ENCODE peak calls at places on chromosome 15, in ten cellular contexts. One of them, this sample, is unnamed.
A peak's percentile ranks its signal among the peaks of the same experiment; 100 is the strongest.

GRCh38 chr15:33021806-33022389 is 172.6 kb downstream of the FMN1 start:
- DNase-seq in neural crest cell: no peak
- DNase-seq in renal cortical epithelial cell: peak; percentile 63
- DNase-seq in activated CD8-positive, alpha-beta memory T cell treated with anti-CD3 and anti-CD28 coated beads, Interleukin-2, amount 10 ng/mL, durations not matched to agents 7 days and 5 days: no peak
- DNase-seq in progenitor cell of endocrine pancreas: no peak
- DNase-seq in ecto neural progenitor cell: no peak
- DNase-seq in iPS-NIHi11: peak; percentile 77
- DNase-seq in HS-27A: no peak
- DNase-seq in stimulated activated CD8-positive, alpha-beta memory T cell treated with anti-CD3 and anti-CD28 coated beads, Interleukin-7, amount 100 ng/mL, for 4 hours: no peak
- DNase-seq in amniotic stem cell: peak; percentile 56
- DNase-seq in this sample: no peak

GRCh38 chr15:40160689-40161688 is at the start of gene BUB1B:
- DNase-seq in neural crest cell: peak; percentile 94
- DNase-seq in renal cortical epithelial cell: peak; percentile 92
- DNase-seq in activated CD8-positive, alpha-beta memory T cell treated with anti-CD3 and anti-CD28 coated beads, Interleukin-2, amount 10 ng/mL, durations not matched to agents 7 days and 5 days: peak; percentile 97
- DNase-seq in progenitor cell of endocrine pancreas: peak; percentile 85
- DNase-seq in ecto neural progenitor cell: peak; percentile 96
- DNase-seq in iPS-NIHi11: peak; percentile 96
- DNase-seq in HS-27A: peak; percentile 86
- DNase-seq in stimulated activated CD8-positive, alpha-beta memory T cell treated with anti-CD3 and anti-CD28 coated beads, Interleukin-7, amount 100 ng/mL, for 4 hours: peak; percentile 82
- DNase-seq in amniotic stem cell: peak; percentile 86
- DNase-seq in this sample: peak; percentile 94

GRCh38 chr15:73346735-73347312 is 21.9 kb downstream of the HCN4 start:
- DNase-seq in neural crest cell: peak; percentile 57
- DNase-seq in renal cortical epithelial cell: peak; percentile 31
- DNase-seq in activated CD8-positive, alpha-beta memory T cell treated with anti-CD3 and anti-CD28 coated beads, Interleukin-2, amount 10 ng/mL, durations not matched to agents 7 days and 5 days: peak; percentile 76
- DNase-seq in progenitor cell of endocrine pancreas: peak; percentile 81
- DNase-seq in ecto neural progenitor cell: peak; percentile 85
- DNase-seq in iPS-NIHi11: peak; percentile 91
- DNase-seq in HS-27A: no peak
- DNase-seq in stimulated activated CD8-positive, alpha-beta memory T cell treated with anti-CD3 and anti-CD28 coated beads, Interleukin-7, amount 100 ng/mL, for 4 hours: peak; percentile 8
- DNase-seq in amniotic stem cell: no peak
- DNase-seq in this sample: peak; percentile 81

GRCh38 chr15:96337991-96338771 is 7.7 kb downstream of the NR2F2 start:
- DNase-seq in neural crest cell: no peak
- DNase-seq in renal cortical epithelial cell: no peak
- DNase-seq in activated CD8-positive, alpha-beta memory T cell treated with anti-CD3 and anti-CD28 coated beads, Interleukin-2, amount 10 ng/mL, durations not matched to agents 7 days and 5 days: no peak
- DNase-seq in progenitor cell of endocrine pancreas: no peak
- DNase-seq in ecto neural progenitor cell: no peak
- DNase-seq in iPS-NIHi11: no peak
- DNase-seq in HS-27A: no peak
- DNase-seq in stimulated activated CD8-positive, alpha-beta memory T cell treated with anti-CD3 and anti-CD28 coated beads, Interleukin-7, amount 100 ng/mL, for 4 hours: no peak
- DNase-seq in amniotic stem cell: no peak
- DNase-seq in this sample: no peak

GRCh38 chr15:68436680-68437079 is 4.7 kb upstream of the ITGA11 start:
- DNase-seq in neural crest cell: peak; percentile 0
- DNase-seq in renal cortical epithelial cell: no peak
- DNase-seq in activated CD8-positive, alpha-beta memory T cell treated with anti-CD3 and anti-CD28 coated beads, Interleukin-2, amount 10 ng/mL, durations not matched to agents 7 days and 5 days: no peak
- DNase-seq in progenitor cell of endocrine pancreas: no peak
- DNase-seq in ecto neural progenitor cell: peak; percentile 21
- DNase-seq in iPS-NIHi11: no peak
- DNase-seq in HS-27A: no peak
- DNase-seq in stimulated activated CD8-positive, alpha-beta memory T cell treated with anti-CD3 and anti-CD28 coated beads, Interleukin-7, amount 100 ng/mL, for 4 hours: no peak
- DNase-seq in amniotic stem cell: no peak
- DNase-seq in this sample: peak; percentile 15

GRCh38 chr15:59137566-59137965 is 32.6 kb downstream of the CCNB2 start:
- DNase-seq in neural crest cell: no peak
- DNase-seq in renal cortical epithelial cell: no peak
- DNase-seq in activated CD8-positive, alpha-beta memory T cell treated with anti-CD3 and anti-CD28 coated beads, Interleukin-2, amount 10 ng/mL, durations not matched to agents 7 days and 5 days: no peak
- DNase-seq in progenitor cell of endocrine pancreas: no peak
- DNase-seq in ecto neural progenitor cell: no peak
- DNase-seq in iPS-NIHi11: no peak
- DNase-seq in HS-27A: no peak
- DNase-seq in stimulated activated CD8-positive, alpha-beta memory T cell treated with anti-CD3 and anti-CD28 coated beads, Interleukin-7, amount 100 ng/mL, for 4 hours: no peak
- DNase-seq in amniotic stem cell: no peak
- DNase-seq in this sample: no peak

GRCh38 chr15:48323294-48323693 is 7.9 kb upstream of the DUT start:
- DNase-seq in neural crest cell: no peak
- DNase-seq in renal cortical epithelial cell: no peak
- DNase-seq in activated CD8-positive, alpha-beta memory T cell treated with anti-CD3 and anti-CD28 coated beads, Interleukin-2, amount 10 ng/mL, durations not matched to agents 7 days and 5 days: no peak
- DNase-seq in progenitor cell of endocrine pancreas: no peak
- DNase-seq in ecto neural progenitor cell: no peak
- DNase-seq in iPS-NIHi11: no peak
- DNase-seq in HS-27A: no peak
- DNase-seq in stimulated activated CD8-positive, alpha-beta memory T cell treated with anti-CD3 and anti-CD28 coated beads, Interleukin-7, amount 100 ng/mL, for 4 hours: no peak
- DNase-seq in amniotic stem cell: no peak
- DNase-seq in this sample: no peak

GRCh38 chr15:91183630-91184029 is 83.6 kb downstream of the SV2B start:
- DNase-seq in neural crest cell: no peak
- DNase-seq in renal cortical epithelial cell: no peak
- DNase-seq in activated CD8-positive, alpha-beta memory T cell treated with anti-CD3 and anti-CD28 coated beads, Interleukin-2, amount 10 ng/mL, durations not matched to agents 7 days and 5 days: no peak
- DNase-seq in progenitor cell of endocrine pancreas: no peak
- DNase-seq in ecto neural progenitor cell: no peak
- DNase-seq in iPS-NIHi11: no peak
- DNase-seq in HS-27A: no peak
- DNase-seq in stimulated activated CD8-positive, alpha-beta memory T cell treated with anti-CD3 and anti-CD28 coated beads, Interleukin-7, amount 100 ng/mL, for 4 hours: no peak
- DNase-seq in amniotic stem cell: no peak
- DNase-seq in this sample: no peak

GRCh38 chr15:33171202-33171601 is 23.3 kb downstream of the FMN1 start:
- DNase-seq in neural crest cell: no peak
- DNase-seq in renal cortical epithelial cell: no peak
- DNase-seq in activated CD8-positive, alpha-beta memory T cell treated with anti-CD3 and anti-CD28 coated beads, Interleukin-2, amount 10 ng/mL, durations not matched to agents 7 days and 5 days: no peak
- DNase-seq in progenitor cell of endocrine pancreas: no peak
- DNase-seq in ecto neural progenitor cell: no peak
- DNase-seq in iPS-NIHi11: no peak
- DNase-seq in HS-27A: no peak
- DNase-seq in stimulated activated CD8-positive, alpha-beta memory T cell treated with anti-CD3 and anti-CD28 coated beads, Interleukin-7, amount 100 ng/mL, for 4 hours: no peak
- DNase-seq in amniotic stem cell: no peak
- DNase-seq in this sample: no peak

GRCh38 chr15:75230524-75231371 is 27.4 kb upstream of the GOLGA6C start:
- DNase-seq in neural crest cell: peak; percentile 31
- DNase-seq in renal cortical epithelial cell: no peak
- DNase-seq in activated CD8-positive, alpha-beta memory T cell treated with anti-CD3 and anti-CD28 coated beads, Interleukin-2, amount 10 ng/mL, durations not matched to agents 7 days and 5 days: no peak
- DNase-seq in progenitor cell of endocrine pancreas: no peak
- DNase-seq in ecto neural progenitor cell: no peak
- DNase-seq in iPS-NIHi11: peak; percentile 61
- DNase-seq in HS-27A: no peak
- DNase-seq in stimulated activated CD8-positive, alpha-beta memory T cell treated with anti-CD3 and anti-CD28 coated beads, Interleukin-7, amount 100 ng/mL, for 4 hours: no peak
- DNase-seq in amniotic stem cell: no peak
- DNase-seq in this sample: no peak

GRCh38 chr15:72585659-72586058 is 68.8 kb upstream of the GOLGA6B start:
- DNase-seq in neural crest cell: no peak
- DNase-seq in renal cortical epithelial cell: peak; percentile 47
- DNase-seq in activated CD8-positive, alpha-beta memory T cell treated with anti-CD3 and anti-CD28 coated beads, Interleukin-2, amount 10 ng/mL, durations not matched to agents 7 days and 5 days: no peak
- DNase-seq in progenitor cell of endocrine pancreas: no peak
- DNase-seq in ecto neural progenitor cell: no peak
- DNase-seq in iPS-NIHi11: no peak
- DNase-seq in HS-27A: no peak
- DNase-seq in stimulated activated CD8-positive, alpha-beta memory T cell treated with anti-CD3 and anti-CD28 coated beads, Interleukin-7, amount 100 ng/mL, for 4 hours: no peak
- DNase-seq in amniotic stem cell: no peak
- DNase-seq in this sample: no peak

GRCh38 chr15:37070686-37071085 is 29.7 kb downstream of the MEIS2 start:
- DNase-seq in neural crest cell: no peak
- DNase-seq in renal cortical epithelial cell: no peak
- DNase-seq in activated CD8-positive, alpha-beta memory T cell treated with anti-CD3 and anti-CD28 coated beads, Interleukin-2, amount 10 ng/mL, durations not matched to agents 7 days and 5 days: no peak
- DNase-seq in progenitor cell of endocrine pancreas: no peak
- DNase-seq in ecto neural progenitor cell: no peak
- DNase-seq in iPS-NIHi11: no peak
- DNase-seq in HS-27A: no peak
- DNase-seq in stimulated activated CD8-positive, alpha-beta memory T cell treated with anti-CD3 and anti-CD28 coated beads, Interleukin-7, amount 100 ng/mL, for 4 hours: no peak
- DNase-seq in amniotic stem cell: no peak
- DNase-seq in this sample: no peak

GRCh38 chr15:53910852-53911251 is 67.4 kb upstream of the UNC13C start:
- DNase-seq in neural crest cell: no peak
- DNase-seq in renal cortical epithelial cell: peak; percentile 54
- DNase-seq in activated CD8-positive, alpha-beta memory T cell treated with anti-CD3 and anti-CD28 coated beads, Interleukin-2, amount 10 ng/mL, durations not matched to agents 7 days and 5 days: no peak
- DNase-seq in progenitor cell of endocrine pancreas: no peak
- DNase-seq in ecto neural progenitor cell: no peak
- DNase-seq in iPS-NIHi11: no peak
- DNase-seq in HS-27A: no peak
- DNase-seq in stimulated activated CD8-positive, alpha-beta memory T cell treated with anti-CD3 and anti-CD28 coated beads, Interleukin-7, amount 100 ng/mL, for 4 hours: no peak
- DNase-seq in amniotic stem cell: no peak
- DNase-seq in this sample: no peak

GRCh38 chr15:90892023-90892422 is 7.7 kb downstream of the FES start:
- DNase-seq in neural crest cell: no peak
- DNase-seq in renal cortical epithelial cell: no peak
- DNase-seq in activated CD8-positive, alpha-beta memory T cell treated with anti-CD3 and anti-CD28 coated beads, Interleukin-2, amount 10 ng/mL, durations not matched to agents 7 days and 5 days: no peak
- DNase-seq in progenitor cell of endocrine pancreas: no peak
- DNase-seq in ecto neural progenitor cell: no peak
- DNase-seq in iPS-NIHi11: no peak
- DNase-seq in HS-27A: no peak
- DNase-seq in stimulated activated CD8-positive, alpha-beta memory T cell treated with anti-CD3 and anti-CD28 coated beads, Interleukin-7, amount 100 ng/mL, for 4 hours: no peak
- DNase-seq in amniotic stem cell: no peak
- DNase-seq in this sample: no peak

GRCh38 chr15:40340038-40340739 is 550 bp downstream of the CCDC9B start:
- DNase-seq in neural crest cell: no peak
- DNase-seq in renal cortical epithelial cell: no peak
- DNase-seq in activated CD8-positive, alpha-beta memory T cell treated with anti-CD3 and anti-CD28 coated beads, Interleukin-2, amount 10 ng/mL, durations not matched to agents 7 days and 5 days: no peak
- DNase-seq in progenitor cell of endocrine pancreas: no peak
- DNase-seq in ecto neural progenitor cell: no peak
- DNase-seq in iPS-NIHi11: peak; percentile 33
- DNase-seq in HS-27A: no peak
- DNase-seq in stimulated activated CD8-positive, alpha-beta memory T cell treated with anti-CD3 and anti-CD28 coated beads, Interleukin-7, amount 100 ng/mL, for 4 hours: no peak
- DNase-seq in amniotic stem cell: no peak
- DNase-seq in this sample: no peak

GRCh38 chr15:59532770-59533379 is 78.7 kb upstream of the GCNT3 start:
- DNase-seq in neural crest cell: peak; percentile 11
- DNase-seq in renal cortical epithelial cell: peak; percentile 50
- DNase-seq in activated CD8-positive, alpha-beta memory T cell treated with anti-CD3 and anti-CD28 coated beads, Interleukin-2, amount 10 ng/mL, durations not matched to agents 7 days and 5 days: peak; percentile 50
- DNase-seq in progenitor cell of endocrine pancreas: peak; percentile 12
- DNase-seq in ecto neural progenitor cell: no peak
- DNase-seq in iPS-NIHi11: peak; percentile 47
- DNase-seq in HS-27A: no peak
- DNase-seq in stimulated activated CD8-positive, alpha-beta memory T cell treated with anti-CD3 and anti-CD28 coated beads, Interleukin-7, amount 100 ng/mL, for 4 hours: no peak
- DNase-seq in amniotic stem cell: peak; percentile 20
- DNase-seq in this sample: no peak

GRCh38 chr15:37079726-37080125 is 20.6 kb downstream of the MEIS2 start:
- DNase-seq in neural crest cell: no peak
- DNase-seq in renal cortical epithelial cell: no peak
- DNase-seq in activated CD8-positive, alpha-beta memory T cell treated with anti-CD3 and anti-CD28 coated beads, Interleukin-2, amount 10 ng/mL, durations not matched to agents 7 days and 5 days: no peak
- DNase-seq in progenitor cell of endocrine pancreas: no peak
- DNase-seq in ecto neural progenitor cell: no peak
- DNase-seq in iPS-NIHi11: no peak
- DNase-seq in HS-27A: no peak
- DNase-seq in stimulated activated CD8-positive, alpha-beta memory T cell treated with anti-CD3 and anti-CD28 coated beads, Interleukin-7, amount 100 ng/mL, for 4 hours: no peak
- DNase-seq in amniotic stem cell: no peak
- DNase-seq in this sample: no peak

GRCh38 chr15:88487796-88488523 is 20.5 kb downstream of the MRPS11 start:
- DNase-seq in neural crest cell: no peak
- DNase-seq in renal cortical epithelial cell: no peak
- DNase-seq in activated CD8-positive, alpha-beta memory T cell treated with anti-CD3 and anti-CD28 coated beads, Interleukin-2, amount 10 ng/mL, durations not matched to agents 7 days and 5 days: no peak
- DNase-seq in progenitor cell of endocrine pancreas: no peak
- DNase-seq in ecto neural progenitor cell: no peak
- DNase-seq in iPS-NIHi11: no peak
- DNase-seq in HS-27A: no peak
- DNase-seq in stimulated activated CD8-positive, alpha-beta memory T cell treated with anti-CD3 and anti-CD28 coated beads, Interleukin-7, amount 100 ng/mL, for 4 hours: no peak
- DNase-seq in amniotic stem cell: no peak
- DNase-seq in this sample: no peak

GRCh38 chr15:29470794-29471193 is 201.2 kb upstream of the NSMCE3 start:
- DNase-seq in neural crest cell: no peak
- DNase-seq in renal cortical epithelial cell: peak; percentile 72
- DNase-seq in activated CD8-positive, alpha-beta memory T cell treated with anti-CD3 and anti-CD28 coated beads, Interleukin-2, amount 10 ng/mL, durations not matched to agents 7 days and 5 days: no peak
- DNase-seq in progenitor cell of endocrine pancreas: no peak
- DNase-seq in ecto neural progenitor cell: no peak
- DNase-seq in iPS-NIHi11: no peak
- DNase-seq in HS-27A: no peak
- DNase-seq in stimulated activated CD8-positive, alpha-beta memory T cell treated with anti-CD3 and anti-CD28 coated beads, Interleukin-7, amount 100 ng/mL, for 4 hours: no peak
- DNase-seq in amniotic stem cell: no peak
- DNase-seq in this sample: no peak

GRCh38 chr15:74317820-74318375 is 49.5 kb downstream of the CYP11A1 start:
- DNase-seq in neural crest cell: no peak
- DNase-seq in renal cortical epithelial cell: no peak
- DNase-seq in activated CD8-positive, alpha-beta memory T cell treated with anti-CD3 and anti-CD28 coated beads, Interleukin-2, amount 10 ng/mL, durations not matched to agents 7 days and 5 days: no peak
- DNase-seq in progenitor cell of endocrine pancreas: no peak
- DNase-seq in ecto neural progenitor cell: no peak
- DNase-seq in iPS-NIHi11: no peak
- DNase-seq in HS-27A: peak; percentile 99
- DNase-seq in stimulated activated CD8-positive, alpha-beta memory T cell treated with anti-CD3 and anti-CD28 coated beads, Interleukin-7, amount 100 ng/mL, for 4 hours: no peak
- DNase-seq in amniotic stem cell: peak; percentile 83
- DNase-seq in this sample: no peak

GRCh38 chr15:32936283-32936918 is 218.6 kb downstream of the GREM1 start:
- DNase-seq in neural crest cell: no peak
- DNase-seq in renal cortical epithelial cell: peak; percentile 27
- DNase-seq in activated CD8-positive, alpha-beta memory T cell treated with anti-CD3 and anti-CD28 coated beads, Interleukin-2, amount 10 ng/mL, durations not matched to agents 7 days and 5 days: no peak
- DNase-seq in progenitor cell of endocrine pancreas: no peak
- DNase-seq in ecto neural progenitor cell: no peak
- DNase-seq in iPS-NIHi11: peak; percentile 27
- DNase-seq in HS-27A: no peak
- DNase-seq in stimulated activated CD8-positive, alpha-beta memory T cell treated with anti-CD3 and anti-CD28 coated beads, Interleukin-7, amount 100 ng/mL, for 4 hours: no peak
- DNase-seq in amniotic stem cell: no peak
- DNase-seq in this sample: no peak

GRCh38 chr15:81911572-81911971 is 134.2 kb downstream of the MEX3B start:
- DNase-seq in neural crest cell: no peak
- DNase-seq in renal cortical epithelial cell: no peak
- DNase-seq in activated CD8-positive, alpha-beta memory T cell treated with anti-CD3 and anti-CD28 coated beads, Interleukin-2, amount 10 ng/mL, durations not matched to agents 7 days and 5 days: no peak
- DNase-seq in progenitor cell of endocrine pancreas: no peak
- DNase-seq in ecto neural progenitor cell: no peak
- DNase-seq in iPS-NIHi11: no peak
- DNase-seq in HS-27A: no peak
- DNase-seq in stimulated activated CD8-positive, alpha-beta memory T cell treated with anti-CD3 and anti-CD28 coated beads, Interleukin-7, amount 100 ng/mL, for 4 hours: no peak
- DNase-seq in amniotic stem cell: no peak
- DNase-seq in this sample: no peak

GRCh38 chr15:52737720-52738119 is 52.4 kb downstream of the ONECUT1 start:
- DNase-seq in neural crest cell: no peak
- DNase-seq in renal cortical epithelial cell: peak; percentile 30
- DNase-seq in activated CD8-positive, alpha-beta memory T cell treated with anti-CD3 and anti-CD28 coated beads, Interleukin-2, amount 10 ng/mL, durations not matched to agents 7 days and 5 days: no peak
- DNase-seq in progenitor cell of endocrine pancreas: no peak
- DNase-seq in ecto neural progenitor cell: no peak
- DNase-seq in iPS-NIHi11: no peak
- DNase-seq in HS-27A: no peak
- DNase-seq in stimulated activated CD8-positive, alpha-beta memory T cell treated with anti-CD3 and anti-CD28 coated beads, Interleukin-7, amount 100 ng/mL, for 4 hours: no peak
- DNase-seq in amniotic stem cell: no peak
- DNase-seq in this sample: no peak

GRCh38 chr15:42345502-42345901 is 13.8 kb upstream of the CAPN3 start:
- DNase-seq in neural crest cell: no peak
- DNase-seq in renal cortical epithelial cell: no peak
- DNase-seq in activated CD8-positive, alpha-beta memory T cell treated with anti-CD3 and anti-CD28 coated beads, Interleukin-2, amount 10 ng/mL, durations not matched to agents 7 days and 5 days: no peak
- DNase-seq in progenitor cell of endocrine pancreas: no peak
- DNase-seq in ecto neural progenitor cell: no peak
- DNase-seq in iPS-NIHi11: no peak
- DNase-seq in HS-27A: no peak
- DNase-seq in stimulated activated CD8-positive, alpha-beta memory T cell treated with anti-CD3 and anti-CD28 coated beads, Interleukin-7, amount 100 ng/mL, for 4 hours: no peak
- DNase-seq in amniotic stem cell: no peak
- DNase-seq in this sample: no peak

GRCh38 chr15:83046558-83047127 is 20.4 kb downstream of the BTBD1 start:
- DNase-seq in neural crest cell: no peak
- DNase-seq in renal cortical epithelial cell: peak; percentile 63
- DNase-seq in activated CD8-positive, alpha-beta memory T cell treated with anti-CD3 and anti-CD28 coated beads, Interleukin-2, amount 10 ng/mL, durations not matched to agents 7 days and 5 days: no peak
- DNase-seq in progenitor cell of endocrine pancreas: no peak
- DNase-seq in ecto neural progenitor cell: no peak
- DNase-seq in iPS-NIHi11: no peak
- DNase-seq in HS-27A: no peak
- DNase-seq in stimulated activated CD8-positive, alpha-beta memory T cell treated with anti-CD3 and anti-CD28 coated beads, Interleukin-7, amount 100 ng/mL, for 4 hours: no peak
- DNase-seq in amniotic stem cell: no peak
- DNase-seq in this sample: no peak

GRCh38 chr15:69499521-69500201 is 47.0 kb downstream of the RPLP1 start:
- DNase-seq in neural crest cell: no peak
- DNase-seq in renal cortical epithelial cell: peak; percentile 53
- DNase-seq in activated CD8-positive, alpha-beta memory T cell treated with anti-CD3 and anti-CD28 coated beads, Interleukin-2, amount 10 ng/mL, durations not matched to agents 7 days and 5 days: no peak
- DNase-seq in progenitor cell of endocrine pancreas: no peak
- DNase-seq in ecto neural progenitor cell: peak; percentile 53
- DNase-seq in iPS-NIHi11: no peak
- DNase-seq in HS-27A: no peak
- DNase-seq in stimulated activated CD8-positive, alpha-beta memory T cell treated with anti-CD3 and anti-CD28 coated beads, Interleukin-7, amount 100 ng/mL, for 4 hours: no peak
- DNase-seq in amniotic stem cell: no peak
- DNase-seq in this sample: peak; percentile 58

GRCh38 chr15:101698314-101698713 is 26.0 kb downstream of the TARS3 start:
- DNase-seq in neural crest cell: no peak
- DNase-seq in renal cortical epithelial cell: no peak
- DNase-seq in activated CD8-positive, alpha-beta memory T cell treated with anti-CD3 and anti-CD28 coated beads, Interleukin-2, amount 10 ng/mL, durations not matched to agents 7 days and 5 days: no peak
- DNase-seq in progenitor cell of endocrine pancreas: no peak
- DNase-seq in ecto neural progenitor cell: no peak
- DNase-seq in iPS-NIHi11: no peak
- DNase-seq in HS-27A: no peak
- DNase-seq in stimulated activated CD8-positive, alpha-beta memory T cell treated with anti-CD3 and anti-CD28 coated beads, Interleukin-7, amount 100 ng/mL, for 4 hours: no peak
- DNase-seq in amniotic stem cell: no peak
- DNase-seq in this sample: no peak

GRCh38 chr15:50166216-50166615 is 15.8 kb upstream of the SLC27A2 start:
- DNase-seq in neural crest cell: no peak
- DNase-seq in renal cortical epithelial cell: peak; percentile 59
- DNase-seq in activated CD8-positive, alpha-beta memory T cell treated with anti-CD3 and anti-CD28 coated beads, Interleukin-2, amount 10 ng/mL, durations not matched to agents 7 days and 5 days: no peak
- DNase-seq in progenitor cell of endocrine pancreas: no peak
- DNase-seq in ecto neural progenitor cell: no peak
- DNase-seq in iPS-NIHi11: no peak
- DNase-seq in HS-27A: no peak
- DNase-seq in stimulated activated CD8-positive, alpha-beta memory T cell treated with anti-CD3 and anti-CD28 coated beads, Interleukin-7, amount 100 ng/mL, for 4 hours: no peak
- DNase-seq in amniotic stem cell: peak; percentile 25
- DNase-seq in this sample: no peak